ENCODE peak calls at places on chromosomes 4 and X, in four cellular contexts. R is AG04449, X is IMR-90, P is hepatocyte. W is an unnamed sample.

GRCh38 chr4:112840061-112840460 is 203.1 kb downstream of the LARP7 start:
- DNase-seq in R (no peak), X (peak; percentile 7), P (no peak), W (no peak)

GRCh38 chrX:27555514-27555913 is 34.6 kb upstream of the DCAF8L2 start:
- DNase-seq in R (no peak), X (peak; percentile 40), P (peak; percentile 37), W (no peak)

GRCh38 chr4:21451032-21451431 is 497.5 kb downstream of the KCNIP4 start:
- DNase-seq in R (no peak), X (peak; percentile 4), P (no peak), W (no peak)

GRCh38 chr4:19227701-19228100 is 1024.0 kb upstream of the SLIT2 start:
- DNase-seq in R (no peak), X (no peak), P (no peak), W (no peak)

GRCh38 chr4:102169345-102169744 is 175.9 kb downstream of the SLC39A8 start:
- DNase-seq in R (no peak), X (no peak), P (peak; percentile 27), W (no peak)

GRCh38 chr4:25770844-25771243 is 91.9 kb downstream of the SEL1L3 start:
- DNase-seq in R (peak; percentile 47), X (no peak), P (no peak), W (no peak)

GRCh38 chrX:1502241-1502640 is 34.7 kb downstream of the P2RY8 start:
- DNase-seq in R (no peak), X (no peak), P (no peak), W (no peak)

GRCh38 chr4:25890653-25891485 is 23.2 kb upstream of the SMIM20 start:
- DNase-seq in R (no peak), X (no peak), P (no peak), W (no peak)

GRCh38 chrX:134171661-134172587 is 65.1 kb upstream of the CCDC160 start:
- DNase-seq in R (no peak), X (no peak), P (peak; percentile 40), W (no peak)

GRCh38 chr4:152635876-152636275 is 43.9 kb downstream of the TMEM154 start:
- DNase-seq in R (no peak), X (no peak), P (no peak), W (no peak)

GRCh38 chr4:165715211-165715610 is 157.8 kb upstream of the TLL1 start:
- DNase-seq in R (no peak), X (no peak), P (no peak), W (no peak)

GRCh38 chr4:66376921-66377320 is 706.6 kb upstream of the EPHA5 start:
- DNase-seq in R (no peak), X (no peak), P (no peak), W (no peak)

GRCh38 chr4:155434904-155435303 is 58.1 kb upstream of the MAP9 start:
- DNase-seq in R (no peak), X (no peak), P (no peak), W (no peak)

GRCh38 chrX:117996918-117997480 is 119.6 kb downstream of the KLHL13 start:
- DNase-seq in R (no peak), X (peak; percentile 63), P (no peak), W (no peak)

GRCh38 chrX:8629871-8630270 is 102.1 kb downstream of the ANOS1 start:
- DNase-seq in R (no peak), X (peak; percentile 4), P (no peak), W (no peak)

GRCh38 chr4:145852256-145852839 is 86.3 kb downstream of the ZNF827 start:
- DNase-seq in R (no peak), X (no peak), P (no peak), W (no peak)

GRCh38 chr4:108030332-108030731 is 40.6 kb downstream of the HADH start:
- DNase-seq in R (peak; percentile 21), X (peak; percentile 76), P (peak; percentile 71), W (peak; percentile 19)
- TF ChIP-seq CTCF in R (peak; percentile 69), X (peak; percentile 71), P (peak; percentile 59), W (peak; percentile 67)

DNA sequence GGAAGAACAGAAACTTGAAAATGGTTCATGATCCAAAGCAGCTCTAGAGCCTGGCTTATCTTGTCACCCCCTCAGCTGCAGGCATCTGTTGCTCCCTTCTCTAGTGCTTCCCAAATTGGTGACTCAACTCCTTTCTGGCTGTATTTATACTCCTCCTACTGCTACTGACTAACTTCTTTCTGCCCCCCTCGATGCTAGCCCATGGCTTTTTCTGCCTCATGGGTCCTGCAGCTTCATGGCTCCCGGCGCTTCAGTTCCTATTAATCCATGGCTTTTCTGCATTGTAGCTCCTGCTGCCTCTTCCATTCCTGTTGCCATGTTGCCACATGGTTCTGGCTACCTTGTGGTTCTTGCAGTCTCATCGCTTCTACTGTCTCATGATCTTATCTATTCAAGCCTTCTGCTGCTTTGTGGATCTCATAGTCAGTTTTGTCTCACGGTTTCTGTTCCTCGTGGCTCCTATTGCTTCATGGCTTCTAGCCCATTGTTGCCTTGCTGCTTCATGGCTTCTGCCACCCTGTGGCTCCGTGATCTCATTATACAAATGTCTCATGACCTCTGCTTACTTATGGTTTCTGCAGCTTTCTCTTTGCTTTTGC is 48.1 kb downstream of the SMC1A start:
- DNase-seq in R (no peak), X (peak; percentile 51), P (no peak), W (no peak)
- H3K4me3 ChIP-seq in R (no peak overlapping the region), X (no peak overlapping the region), P (no peak overlapping the region), W (no peak overlapping the region)

GRCh38 chr4:54658321-54659093 is 750 bp downstream of the KIT start:
- DNase-seq in R (no peak), X (peak; percentile 36), P (peak; percentile 70), W (no peak)
- TF ChIP-seq CTCF in R (peak; percentile 47), X (peak; percentile 15), P (peak; percentile 41), W (no peak)

DNA sequence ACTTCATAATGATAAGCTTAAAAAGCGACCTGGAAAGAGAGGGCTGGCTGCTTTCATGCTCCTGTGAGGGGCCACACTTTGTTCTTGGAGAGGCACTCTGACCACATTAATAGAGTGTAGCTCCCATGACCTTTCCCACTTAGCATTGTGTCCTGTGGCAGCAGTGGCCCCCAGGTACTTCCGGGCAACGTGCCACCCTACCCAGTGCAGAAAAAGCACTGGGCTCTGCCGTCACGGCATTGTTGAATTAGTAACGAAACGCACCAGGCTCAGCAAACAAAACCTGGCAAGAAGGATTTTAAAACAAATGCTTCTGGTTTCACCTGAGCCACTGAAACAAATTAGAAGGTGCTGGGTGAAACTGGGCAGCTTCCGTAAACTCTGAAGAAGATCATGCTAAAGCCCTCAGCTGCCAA is 5.4 kb upstream of the SORBS2 start:
- DNase-seq in R (no peak), X (no peak), P (peak; percentile 58), W (no peak)
- H3K4me3 ChIP-seq in R (no peak overlapping the region), X (no peak overlapping the region), P (no peak overlapping the region), W (no peak overlapping the region)

GRCh38 chrX:38864165-38864564 is 62.9 kb downstream of the MID1IP1 start:
- DNase-seq in R (no peak), X (peak; percentile 20), P (no peak), W (no peak)
- TF ChIP-seq CTCF in R (no peak), X (no peak), P (no peak), W (no peak)

DNA sequence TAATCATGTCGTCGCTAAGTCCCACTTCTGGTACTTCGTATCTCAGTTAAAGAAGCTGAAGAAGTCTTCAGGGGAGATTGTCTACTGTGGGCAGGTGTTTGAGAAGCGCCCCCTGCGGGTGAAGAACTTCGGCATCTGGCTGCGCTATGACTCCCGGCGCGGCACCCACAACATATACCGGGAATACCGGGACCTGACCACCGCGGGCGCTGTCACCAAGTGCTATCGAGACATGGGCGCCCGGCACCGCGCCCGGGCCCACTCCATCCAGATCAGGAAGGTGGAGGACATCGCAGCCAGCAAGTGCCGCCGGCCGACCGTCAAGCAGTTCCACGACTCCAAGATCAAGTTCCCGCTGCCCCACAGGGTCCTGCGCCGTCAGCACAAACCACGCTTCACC is 11.3 kb downstream of the PNCK start:
- DNase-seq in R (no peak), X (peak; percentile 15), P (peak; percentile 68), W (no peak)
- H3K4me3 ChIP-seq in R (no peak overlapping the region), X (no peak overlapping the region), P (no peak overlapping the region), W (no peak overlapping the region)

DNA sequence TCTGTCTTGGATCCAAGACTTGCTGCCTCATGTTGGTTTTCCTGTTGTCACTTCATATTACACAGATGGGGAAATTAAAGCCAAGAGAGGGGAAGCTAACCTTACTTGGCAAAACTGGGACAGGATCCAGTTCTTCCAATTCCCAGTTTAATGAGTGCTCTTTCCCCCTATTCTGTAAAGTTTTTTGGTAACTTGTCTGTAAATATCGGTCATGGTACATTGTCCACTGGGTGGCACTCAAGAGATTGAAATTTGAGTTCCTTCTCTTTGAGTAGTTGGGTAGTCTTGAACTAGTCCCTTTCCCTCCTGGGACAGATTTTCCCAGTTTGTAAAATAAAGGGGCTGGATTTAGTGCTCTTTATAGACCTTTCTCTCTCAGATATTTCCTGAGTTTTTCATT is 12.4 kb upstream of the EOLA2 start:
- DNase-seq in R (no peak), X (peak; percentile 67), P (peak; percentile 35), W (no peak)
- TF ChIP-seq CTCF in R (peak; percentile 26), X (peak; percentile 48), P (peak; percentile 44), W (peak; percentile 29)

GRCh38 chr4:157045507-157046127 is 30.3 kb upstream of the GLRB start:
- DNase-seq in R (peak; percentile 17), X (peak; percentile 80), P (peak; percentile 68), W (no peak)
- H3K4me3 ChIP-seq in R (no peak overlapping the region), X (no peak overlapping the region), P (no peak overlapping the region), W (no peak overlapping the region)

DNA sequence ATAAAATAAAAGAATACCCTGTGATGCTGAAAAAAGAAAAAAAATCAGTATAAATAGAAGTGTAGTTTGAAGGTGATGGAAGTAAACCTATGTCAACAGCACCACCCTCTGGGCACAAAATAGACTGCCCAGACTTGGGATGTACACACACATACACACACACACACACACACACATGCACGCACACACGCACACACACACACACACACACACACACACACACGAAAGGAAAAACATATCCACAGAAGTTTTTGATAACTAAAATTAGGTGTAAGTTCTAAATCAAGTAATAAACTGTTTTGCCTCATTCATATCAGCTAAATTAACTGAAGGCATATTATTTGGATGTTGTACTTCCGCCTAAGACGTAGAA is 40.5 kb downstream of the ANXA5 start:
- DNase-seq in R (no peak), X (peak; percentile 79), P (peak; percentile 77), W (peak; percentile 49)
- TF ChIP-seq CTCF in R (peak; percentile 45), X (peak; percentile 63), P (peak; percentile 65), W (peak; percentile 46)